ENCODE peak calls at places on chromosome 9, in seven cellular contexts. One of them, this sample, is unnamed.

GRCh38 chr9:131951905-131952304 is 127.8 kb downstream of the MED27 start:
- DNase-seq in sigmoid colon: no peak
- DNase-seq in stomach: no peak
- DNase-seq in HFFc6: no peak
- DNase-seq in cardiac muscle cell: no peak
- DNase-seq in cardiac fibroblast: peak
- DNase-seq in choroid plexus epithelial cell: peak
- DNase-seq in this sample: no peak

GRCh38 chr9:122526602-122527001 is 491 bp downstream of the OR1N1 start:
- DNase-seq in sigmoid colon: no peak
- DNase-seq in stomach: no peak
- DNase-seq in HFFc6: no peak
- DNase-seq in cardiac muscle cell: no peak
- DNase-seq in cardiac fibroblast: no peak
- DNase-seq in choroid plexus epithelial cell: no peak
- DNase-seq in this sample: no peak

GRCh38 chr9:115063058-115063850 is 54.7 kb downstream of the TNC start:
- DNase-seq in sigmoid colon: no peak
- DNase-seq in stomach: no peak
- DNase-seq in HFFc6: peak
- DNase-seq in cardiac muscle cell: no peak
- DNase-seq in cardiac fibroblast: peak
- DNase-seq in choroid plexus epithelial cell: peak
- DNase-seq in this sample: no peak

GRCh38 chr9:103997861-103998370 is 96.2 kb upstream of the SMC2 start:
- DNase-seq in sigmoid colon: no peak
- DNase-seq in stomach: no peak
- DNase-seq in HFFc6: no peak
- DNase-seq in cardiac muscle cell: no peak
- DNase-seq in cardiac fibroblast: no peak
- DNase-seq in choroid plexus epithelial cell: no peak
- DNase-seq in this sample: no peak

GRCh38 chr9:107528686-107529085 is 39.1 kb upstream of the KLF4 start:
- DNase-seq in sigmoid colon: no peak
- DNase-seq in stomach: no peak
- DNase-seq in HFFc6: no peak
- DNase-seq in cardiac muscle cell: no peak
- DNase-seq in cardiac fibroblast: no peak
- DNase-seq in choroid plexus epithelial cell: no peak
- DNase-seq in this sample: no peak

GRCh38 chr9:23669776-23670175 is 156.3 kb downstream of the ELAVL2 start:
- DNase-seq in sigmoid colon: no peak
- DNase-seq in stomach: no peak
- DNase-seq in HFFc6: no peak
- DNase-seq in cardiac muscle cell: no peak
- DNase-seq in cardiac fibroblast: no peak
- DNase-seq in choroid plexus epithelial cell: no peak
- DNase-seq in this sample: no peak

GRCh38 chr9:34552986-34553385 is 30.2 kb upstream of the ENHO start:
- DNase-seq in sigmoid colon: peak
- DNase-seq in stomach: no peak
- DNase-seq in HFFc6: no peak
- DNase-seq in cardiac muscle cell: no peak
- DNase-seq in cardiac fibroblast: no peak
- DNase-seq in choroid plexus epithelial cell: no peak
- DNase-seq in this sample: no peak

GRCh38 chr9:88799706-88800682 is 191.3 kb upstream of the S1PR3 start:
- DNase-seq in sigmoid colon: no peak
- DNase-seq in stomach: no peak
- DNase-seq in HFFc6: no peak
- DNase-seq in cardiac muscle cell: peak
- DNase-seq in cardiac fibroblast: no peak
- DNase-seq in choroid plexus epithelial cell: no peak
- DNase-seq in this sample: no peak

GRCh38 chr9:14993061-14993800 is 83.0 kb upstream of the FREM1 start:
- DNase-seq in sigmoid colon: peak
- DNase-seq in stomach: peak
- DNase-seq in HFFc6: peak
- DNase-seq in cardiac muscle cell: peak
- DNase-seq in cardiac fibroblast: peak
- DNase-seq in choroid plexus epithelial cell: peak
- DNase-seq in this sample: peak

GRCh38 chr9:32500768-32501167 is 25.2 kb downstream of the RIGI start:
- DNase-seq in sigmoid colon: no peak
- DNase-seq in stomach: no peak
- DNase-seq in HFFc6: peak
- DNase-seq in cardiac muscle cell: no peak
- DNase-seq in cardiac fibroblast: peak
- DNase-seq in choroid plexus epithelial cell: peak
- DNase-seq in this sample: peak

GRCh38 chr9:78871452-78872331 is 574.8 kb downstream of the PSAT1 start:
- DNase-seq in sigmoid colon: no peak
- DNase-seq in stomach: no peak
- DNase-seq in HFFc6: peak
- DNase-seq in cardiac muscle cell: no peak
- DNase-seq in cardiac fibroblast: peak
- DNase-seq in choroid plexus epithelial cell: peak
- DNase-seq in this sample: peak

GRCh38 chr9:80648336-80648735 is 1041.0 kb downstream of the TLE1 start:
- DNase-seq in sigmoid colon: no peak
- DNase-seq in stomach: no peak
- DNase-seq in HFFc6: no peak
- DNase-seq in cardiac muscle cell: no peak
- DNase-seq in cardiac fibroblast: peak
- DNase-seq in choroid plexus epithelial cell: peak
- DNase-seq in this sample: no peak

GRCh38 chr9:16710888-16711287 is 159.6 kb downstream of the BNC2 start:
- DNase-seq in sigmoid colon: no peak
- DNase-seq in stomach: no peak
- DNase-seq in HFFc6: no peak
- DNase-seq in cardiac muscle cell: no peak
- DNase-seq in cardiac fibroblast: no peak
- DNase-seq in choroid plexus epithelial cell: no peak
- DNase-seq in this sample: no peak

GRCh38 chr9:14021871-14022525 is 291.9 kb downstream of the NFIB start:
- DNase-seq in sigmoid colon: no peak
- DNase-seq in stomach: no peak
- DNase-seq in HFFc6: no peak
- DNase-seq in cardiac muscle cell: no peak
- DNase-seq in cardiac fibroblast: peak
- DNase-seq in choroid plexus epithelial cell: peak
- DNase-seq in this sample: no peak

GRCh38 chr9:137308102-137308619 is 6.1 kb upstream of the NRARP start:
- DNase-seq in sigmoid colon: no peak
- DNase-seq in stomach: no peak
- DNase-seq in HFFc6: no peak
- DNase-seq in cardiac muscle cell: peak
- DNase-seq in cardiac fibroblast: no peak
- DNase-seq in choroid plexus epithelial cell: no peak
- DNase-seq in this sample: no peak

GRCh38 chr9:19992556-19992955 is 203.7 kb upstream of the SLC24A2 start:
- DNase-seq in sigmoid colon: no peak
- DNase-seq in stomach: no peak
- DNase-seq in HFFc6: peak
- DNase-seq in cardiac muscle cell: no peak
- DNase-seq in cardiac fibroblast: peak
- DNase-seq in choroid plexus epithelial cell: peak
- DNase-seq in this sample: peak

GRCh38 chr9:133440884-133441283 is 18.7 kb downstream of the ADAMTS13 start:
- DNase-seq in sigmoid colon: no peak
- DNase-seq in stomach: no peak
- DNase-seq in HFFc6: no peak
- DNase-seq in cardiac muscle cell: no peak
- DNase-seq in cardiac fibroblast: no peak
- DNase-seq in choroid plexus epithelial cell: no peak
- DNase-seq in this sample: no peak

GRCh38 chr9:119153402-119153801 is 215.8 kb downstream of the BRINP1 start:
- DNase-seq in sigmoid colon: no peak
- DNase-seq in stomach: no peak
- DNase-seq in HFFc6: no peak
- DNase-seq in cardiac muscle cell: no peak
- DNase-seq in cardiac fibroblast: no peak
- DNase-seq in choroid plexus epithelial cell: no peak
- DNase-seq in this sample: no peak

GRCh38 chr9:111810908-111811307 is 16.2 kb upstream of the SHOC1 start:
- DNase-seq in sigmoid colon: no peak
- DNase-seq in stomach: no peak
- DNase-seq in HFFc6: no peak
- DNase-seq in cardiac muscle cell: no peak
- DNase-seq in cardiac fibroblast: no peak
- DNase-seq in choroid plexus epithelial cell: no peak
- DNase-seq in this sample: no peak

GRCh38 chr9:7828344-7828743 is 28.8 kb upstream of the DMAC1 start:
- DNase-seq in sigmoid colon: no peak
- DNase-seq in stomach: no peak
- DNase-seq in HFFc6: no peak
- DNase-seq in cardiac muscle cell: no peak
- DNase-seq in cardiac fibroblast: no peak
- DNase-seq in choroid plexus epithelial cell: no peak
- DNase-seq in this sample: no peak

GRCh38 chr9:73116030-73116429 is 35.6 kb upstream of the ANXA1 start:
- DNase-seq in sigmoid colon: no peak
- DNase-seq in stomach: no peak
- DNase-seq in HFFc6: peak
- DNase-seq in cardiac muscle cell: no peak
- DNase-seq in cardiac fibroblast: peak
- DNase-seq in choroid plexus epithelial cell: peak
- DNase-seq in this sample: no peak

GRCh38 chr9:72362118-72362531 is 2.9 kb downstream of the ZFAND5 start:
- DNase-seq in sigmoid colon: no peak
- DNase-seq in stomach: no peak
- DNase-seq in HFFc6: no peak
- DNase-seq in cardiac muscle cell: no peak
- DNase-seq in cardiac fibroblast: peak
- DNase-seq in choroid plexus epithelial cell: peak
- DNase-seq in this sample: no peak

GRCh38 chr9:86512929-86513328 is 158.7 kb upstream of the TUT7 start:
- DNase-seq in sigmoid colon: no peak
- DNase-seq in stomach: no peak
- DNase-seq in HFFc6: no peak
- DNase-seq in cardiac muscle cell: no peak
- DNase-seq in cardiac fibroblast: no peak
- DNase-seq in choroid plexus epithelial cell: peak
- DNase-seq in this sample: no peak

GRCh38 chr9:27365977-27366376 is 69.0 kb upstream of the EQTN start:
- DNase-seq in sigmoid colon: no peak
- DNase-seq in stomach: no peak
- DNase-seq in HFFc6: no peak
- DNase-seq in cardiac muscle cell: no peak
- DNase-seq in cardiac fibroblast: no peak
- DNase-seq in choroid plexus epithelial cell: peak
- DNase-seq in this sample: no peak
- TF ChIP-seq CTCF in sigmoid colon: no peak
- TF ChIP-seq CTCF in stomach: no peak
- TF ChIP-seq CTCF in HFFc6: no peak
- TF ChIP-seq CTCF in cardiac muscle cell: no peak
- TF ChIP-seq CTCF in cardiac fibroblast: no peak
- TF ChIP-seq CTCF in choroid plexus epithelial cell: no peak
- TF ChIP-seq CTCF in this sample: no peak

DNA sequence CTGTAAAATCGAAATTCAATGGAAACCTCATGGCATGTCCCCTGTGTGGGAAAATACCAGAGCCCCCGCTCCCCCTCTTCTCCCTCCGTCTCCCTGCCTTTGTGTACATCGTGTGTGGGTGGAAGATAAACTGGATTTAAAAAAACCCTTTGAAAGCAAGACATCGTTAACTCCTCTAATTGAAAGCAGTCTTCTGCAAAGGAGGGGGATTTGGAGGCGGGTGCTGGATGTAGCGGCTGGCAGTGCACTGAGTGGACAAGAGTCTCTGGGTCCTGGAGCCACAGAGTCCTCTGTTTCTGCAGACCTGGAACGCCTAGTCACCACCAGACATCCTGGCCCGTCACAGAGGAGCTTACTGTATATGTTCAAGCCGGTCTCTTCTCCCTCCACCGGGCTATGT is 169.4 kb downstream of the PAPPA start:
- DNase-seq in sigmoid colon: no peak
- DNase-seq in stomach: no peak
- DNase-seq in HFFc6: no peak
- DNase-seq in cardiac muscle cell: no peak
- DNase-seq in cardiac fibroblast: no peak
- DNase-seq in choroid plexus epithelial cell: no peak
- DNase-seq in this sample: no peak
- TF ChIP-seq CTCF in sigmoid colon: no peak
- TF ChIP-seq CTCF in stomach: no peak
- TF ChIP-seq CTCF in HFFc6: no peak
- TF ChIP-seq CTCF in cardiac muscle cell: no peak
- TF ChIP-seq CTCF in cardiac fibroblast: no peak
- TF ChIP-seq CTCF in choroid plexus epithelial cell: no peak
- TF ChIP-seq CTCF in this sample: no peak

DNA sequence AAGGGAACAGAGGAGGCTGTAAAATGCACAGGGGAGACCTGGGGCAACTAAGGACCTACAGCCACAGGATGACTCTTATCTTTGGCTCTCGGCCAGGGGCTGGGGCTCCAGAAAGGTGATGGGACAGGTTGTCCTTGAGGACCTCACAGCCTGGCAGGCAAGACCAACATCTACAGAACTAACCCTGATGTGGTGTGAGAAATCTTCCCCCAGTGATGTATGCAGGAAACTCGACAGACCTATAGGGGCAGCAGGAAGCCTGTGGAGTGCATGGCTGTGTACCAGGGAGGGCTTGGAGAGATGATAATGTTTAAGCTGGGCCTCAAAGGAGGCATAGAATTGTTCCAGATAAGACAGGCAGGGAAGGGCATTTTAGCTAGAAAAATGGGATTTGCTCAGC is 68.4 kb upstream of the SLC25A51 start:
- DNase-seq in sigmoid colon: no peak
- DNase-seq in stomach: no peak
- DNase-seq in HFFc6: peak
- DNase-seq in cardiac muscle cell: no peak
- DNase-seq in cardiac fibroblast: no peak
- DNase-seq in choroid plexus epithelial cell: peak
- DNase-seq in this sample: no peak
- TF ChIP-seq CTCF in sigmoid colon: no peak
- TF ChIP-seq CTCF in stomach: no peak
- TF ChIP-seq CTCF in HFFc6: peak
- TF ChIP-seq CTCF in cardiac muscle cell: peak
- TF ChIP-seq CTCF in cardiac fibroblast: peak
- TF ChIP-seq CTCF in choroid plexus epithelial cell: peak
- TF ChIP-seq CTCF in this sample: peak

DNA sequence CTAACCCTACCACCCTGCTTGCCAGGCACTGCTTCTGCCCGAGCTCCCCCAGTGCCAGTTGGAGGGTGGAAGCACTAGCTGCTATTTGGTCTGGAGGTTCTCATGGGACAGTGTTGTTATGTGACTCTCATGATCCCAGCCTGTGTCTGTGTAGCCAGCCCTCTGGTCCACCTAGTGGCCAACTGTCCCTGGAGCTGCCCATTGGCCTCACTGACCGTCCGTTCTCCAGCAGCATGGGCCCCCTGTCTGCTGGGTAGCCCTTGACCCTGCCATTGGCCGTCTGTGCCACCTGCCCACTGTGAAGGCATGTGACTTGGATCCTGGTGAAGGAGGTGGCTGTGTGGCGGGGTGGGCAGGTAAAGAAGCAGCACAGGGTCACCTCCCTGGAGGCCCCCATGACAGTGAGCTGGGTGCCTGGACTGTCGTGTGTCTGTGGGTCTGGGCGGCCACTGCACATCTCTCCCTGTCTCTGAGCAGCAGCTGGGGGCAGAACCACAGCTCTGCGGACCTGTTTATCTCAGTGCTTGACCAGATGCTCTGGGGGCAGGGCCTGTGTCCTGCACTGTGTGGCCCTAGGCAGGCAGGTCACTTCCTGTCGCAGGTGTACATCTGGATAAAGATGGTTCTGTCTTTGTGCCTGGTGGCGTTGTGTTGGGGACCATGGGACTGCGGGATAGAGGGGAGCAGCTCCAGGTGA is 11.4 kb downstream of the PHF2 start:
- DNase-seq in sigmoid colon: no peak
- DNase-seq in stomach: no peak
- DNase-seq in HFFc6: no peak
- DNase-seq in cardiac muscle cell: no peak
- DNase-seq in cardiac fibroblast: no peak
- DNase-seq in choroid plexus epithelial cell: no peak
- DNase-seq in this sample: no peak
- TF ChIP-seq CTCF in sigmoid colon: no peak
- TF ChIP-seq CTCF in stomach: no peak
- TF ChIP-seq CTCF in HFFc6: peak
- TF ChIP-seq CTCF in cardiac muscle cell: peak
- TF ChIP-seq CTCF in cardiac fibroblast: peak
- TF ChIP-seq CTCF in choroid plexus epithelial cell: peak
- TF ChIP-seq CTCF in this sample: peak